ENCODE peak calls at places on chromosomes 7 and 10, in eight cellular contexts. F is GM20000; U is A549; W is hypothalamus; S is GM13976; J is GM19239; Z is Jurkat, Clone E6-1; T is tibial nerve. M is an unnamed sample.

GRCh38 chr10:7667262-7668141 is 736 bp upstream of the ITIH5 start:
- DNase-seq in F (peak; percentile 27), U (no peak), W (no peak), S (peak; percentile 41), J (no peak), Z (no peak), T (no peak), M (no peak)

GRCh38 chr7:53596230-53596629 is 560.8 kb downstream of the POM121L12 start:
- DNase-seq in F (no peak), U (no peak), W (no peak), S (no peak), J (no peak), Z (no peak), T (no peak), M (no peak)

GRCh38 chr7:137563986-137564385 is 220.5 kb upstream of the PTN start:
- DNase-seq in F (no peak), U (no peak), W (no peak), S (no peak), J (no peak), Z (no peak), T (no peak), M (no peak)

GRCh38 chr10:58070964-58071363 is 196.7 kb downstream of the IPMK start:
- DNase-seq in F (no peak), U (no peak), W (no peak), S (no peak), J (no peak), Z (no peak), T (no peak), M (no peak)

GRCh38 chr10:110274072-110274627 is 30.6 kb downstream of the SMNDC1 start:
- DNase-seq in F (peak; percentile 10), U (no peak), W (no peak), S (no peak), J (no peak), Z (no peak), T (no peak), M (no peak)

GRCh38 chr10:77592946-77593636 is 44.5 kb downstream of the KCNMA1 start:
- DNase-seq in F (no peak), U (peak; percentile 90), W (no peak), S (no peak), J (no peak), Z (no peak), T (no peak), M (peak; percentile 63)

GRCh38 chr10:46541735-46542566 is 14.5 kb downstream of the GPRIN2 start:
- DNase-seq in F (no peak), U (peak; percentile 77), W (no peak), S (no peak), J (no peak), Z (no peak), T (peak; percentile 11), M (no peak)

GRCh38 chr10:5390607-5391205 is 13.9 kb downstream of the TUBAL3 start:
- DNase-seq in F (no peak), U (no peak), W (no peak), S (no peak), J (no peak), Z (no peak), T (no peak), M (no peak)

GRCh38 chr7:1041471-1042160 is 2.7 kb upstream of the GPR146 start:
- DNase-seq in F (no peak), U (no peak), W (no peak), S (no peak), J (no peak), Z (no peak), T (no peak), M (no peak)

GRCh38 chr10:27899058-27899457 is 99.8 kb downstream of the ODAD2 start:
- DNase-seq in F (no peak), U (no peak), W (no peak), S (no peak), J (no peak), Z (no peak), T (no peak), M (no peak)

GRCh38 chr10:78332013-78332412 is 298.4 kb downstream of the RPS24 start:
- DNase-seq in F (no peak), U (no peak), W (no peak), S (no peak), J (no peak), Z (no peak), T (no peak), M (no peak)

GRCh38 chr7:76397409-76398183 is 11.9 kb downstream of the SSC4D start:
- DNase-seq in F (peak; percentile 93), U (peak; percentile 90), W (peak; percentile 60), S (peak; percentile 94), J (peak; percentile 85), Z (peak; percentile 55), T (peak; percentile 69), M (no peak)

GRCh38 chr7:113013761-113014449 is 72.7 kb downstream of the GPR85 start:
- DNase-seq in F (no peak), U (no peak), W (no peak), S (no peak), J (no peak), Z (no peak), T (no peak), M (no peak)

GRCh38 chr10:29110172-29110571 is 178.7 kb upstream of the LYZL1 start:
- DNase-seq in F (no peak), U (no peak), W (no peak), S (no peak), J (no peak), Z (no peak), T (no peak), M (no peak)

GRCh38 chr10:16891375-16892313 is 74.4 kb upstream of the RSU1 start:
- DNase-seq in F (no peak), U (peak; percentile 51), W (no peak), S (no peak), J (no peak), Z (no peak), T (peak; percentile 56), M (no peak)

GRCh38 chr10:58742141-58742540 is 229.5 kb downstream of the BICC1 start:
- DNase-seq in F (no peak), U (no peak), W (no peak), S (no peak), J (no peak), Z (no peak), T (no peak), M (no peak)

GRCh38 chr7:140219672-140220520 is 43.1 kb upstream of the KDM7A start:
- DNase-seq in F (no peak), U (no peak), W (no peak), S (no peak), J (no peak), Z (no peak), T (no peak), M (no peak)

GRCh38 chr7:99083733-99084132 is 60.2 kb downstream of the SMURF1 start:
- DNase-seq in F (no peak), U (no peak), W (no peak), S (no peak), J (no peak), Z (no peak), T (no peak), M (no peak)

GRCh38 chr10:24850726-24851300 is 101.6 kb downstream of the PRTFDC1 start:
- DNase-seq in F (no peak), U (no peak), W (no peak), S (no peak), J (no peak), Z (no peak), T (no peak), M (no peak)

GRCh38 chr7:2759736-2760097 is 71.7 kb downstream of the AMZ1 start:
- DNase-seq in F (no peak), U (no peak), W (no peak), S (no peak), J (no peak), Z (no peak), T (no peak), M (no peak)

GRCh38 chr7:3300221-3300650 is 816 bp upstream of the SDK1 start:
- DNase-seq in F (no peak), U (peak; percentile 15), W (no peak), S (no peak), J (no peak), Z (no peak), T (no peak), M (peak; percentile 22)

GRCh38 chr7:7918736-7919448 is 49.7 kb upstream of the GLCCI1 start:
- DNase-seq in F (no peak), U (no peak), W (no peak), S (no peak), J (no peak), Z (no peak), T (no peak), M (no peak)

GRCh38 chr7:28672397-28672797 is 260.1 kb downstream of the CREB5 start:
- DNase-seq in F (no peak), U (no peak), W (no peak), S (no peak), J (no peak), Z (no peak), T (no peak), M (no peak)

GRCh38 chr10:48599830-48600134 is 5.1 kb downstream of the ARHGAP22 start:
- DNase-seq in F (no peak), U (no peak), W (no peak), S (no peak), J (no peak), Z (no peak), T (no peak), M (no peak)

GRCh38 chr7:157525501-157525915 is 188.7 kb downstream of the DNAJB6 start:
- DNase-seq in F (no peak), U (peak; percentile 58), W (no peak), S (no peak), J (no peak), Z (peak; percentile 11), T (no peak), M (no peak)

GRCh38 chr7:129690701-129691100 is 79.2 kb downstream of the NRF1 start:
- DNase-seq in F (no peak), U (no peak), W (no peak), S (no peak), J (no peak), Z (no peak), T (no peak), M (no peak)

GRCh38 chr10:108970016-108970415 is 953.3 kb downstream of the XPNPEP1 start:
- DNase-seq in F (peak; percentile 13), U (peak; percentile 2), W (no peak), S (peak; percentile 3), J (no peak), Z (peak; percentile 51), T (no peak), M (peak; percentile 10)

GRCh38 chr7:24917510-24918239 is 62.3 kb downstream of the OSBPL3 start:
- DNase-seq in F (no peak), U (no peak), W (no peak), S (no peak), J (no peak), Z (no peak), T (no peak), M (no peak)